ENCODE peak calls at places on chromosomes 13 and 19, in four cellular contexts. One of them, this sample, is unnamed.

GRCh38 chr13:108860418-108860817 is 231.0 kb downstream of the MYO16 start:
- DNase-seq in hypothalamus: no peak
- DNase-seq in cerebellar nuclear complex: no peak
- DNase-seq in GDM1: no peak
- DNase-seq in this sample: no peak

GRCh38 chr13:96730676-96731075 is 263.6 kb downstream of the OXGR1 start:
- DNase-seq in cerebellar nuclear complex: no peak
- DNase-seq in hypothalamus: no peak
- DNase-seq in GDM1: no peak
- DNase-seq in this sample: no peak

GRCh38 chr19:39144487-39145071 is 19.0 kb downstream of the PAK4 start:
- DNase-seq in hypothalamus: no peak
- DNase-seq in cerebellar nuclear complex: no peak
- DNase-seq in GDM1: peak; percentile 29
- DNase-seq in this sample: no peak

GRCh38 chr13:24208314-24208713 is 47.8 kb downstream of the SPATA13 start:
- DNase-seq in hypothalamus: no peak
- DNase-seq in cerebellar nuclear complex: no peak
- DNase-seq in GDM1: no peak
- DNase-seq in this sample: no peak

GRCh38 chr19:4094761-4095487 is 28.2 kb upstream of the ZBTB7A start:
- DNase-seq in GDM1: no peak
- DNase-seq in hypothalamus: no peak
- DNase-seq in cerebellar nuclear complex: no peak
- DNase-seq in this sample: no peak

GRCh38 chr13:36151591-36151990 is 20.4 kb upstream of the DCLK1 start:
- DNase-seq in GDM1: no peak
- DNase-seq in hypothalamus: no peak
- DNase-seq in cerebellar nuclear complex: no peak
- DNase-seq in this sample: no peak

GRCh38 chr13:95573226-95573625 is 20.7 kb downstream of the CLDN10 start:
- DNase-seq in hypothalamus: no peak
- DNase-seq in cerebellar nuclear complex: no peak
- DNase-seq in GDM1: no peak
- DNase-seq in this sample: no peak

GRCh38 chr19:44628793-44629192 is 14.9 kb upstream of the PVR start:
- DNase-seq in GDM1: no peak
- DNase-seq in cerebellar nuclear complex: no peak
- DNase-seq in hypothalamus: no peak
- DNase-seq in this sample: no peak

GRCh38 chr13:44103721-44104490 is 224.2 kb downstream of the LACC1 start:
- DNase-seq in hypothalamus: peak; percentile 26
- DNase-seq in GDM1: no peak
- DNase-seq in cerebellar nuclear complex: peak; percentile 14
- DNase-seq in this sample: no peak

GRCh38 chr13:32555613-32556012 is 17.0 kb upstream of the N4BP2L2 start:
- DNase-seq in hypothalamus: no peak
- DNase-seq in cerebellar nuclear complex: no peak
- DNase-seq in GDM1: no peak
- DNase-seq in this sample: no peak

GRCh38 chr19:43028866-43029265 is 2.6 kb upstream of the PSG11 start:
- DNase-seq in cerebellar nuclear complex: no peak
- DNase-seq in hypothalamus: no peak
- DNase-seq in GDM1: no peak
- DNase-seq in this sample: no peak

GRCh38 chr13:50291611-50292010 is 276.4 kb downstream of the KCNRG start:
- DNase-seq in hypothalamus: no peak
- DNase-seq in GDM1: no peak
- DNase-seq in cerebellar nuclear complex: no peak
- DNase-seq in this sample: no peak

GRCh38 chr13:38167164-38167822 is 182.4 kb upstream of the UFM1 start:
- DNase-seq in GDM1: no peak
- DNase-seq in hypothalamus: no peak
- DNase-seq in cerebellar nuclear complex: no peak
- DNase-seq in this sample: no peak

GRCh38 chr19:52191951-52192350 is 2.1 kb downstream of the PPP2R1A start:
- DNase-seq in hypothalamus: no peak
- DNase-seq in GDM1: no peak
- DNase-seq in cerebellar nuclear complex: no peak
- DNase-seq in this sample: no peak

GRCh38 chr13:40469581-40470282 is 196.7 kb downstream of the FOXO1 start:
- DNase-seq in GDM1: no peak
- DNase-seq in hypothalamus: no peak
- DNase-seq in cerebellar nuclear complex: no peak
- DNase-seq in this sample: no peak

GRCh38 chr13:18959229-18959628 is 222.4 kb downstream of the TUBA3C start:
- DNase-seq in GDM1: no peak
- DNase-seq in hypothalamus: no peak
- DNase-seq in cerebellar nuclear complex: no peak
- DNase-seq in this sample: no peak

GRCh38 chr19:41548954-41549688 is 26.8 kb upstream of the CEACAM21 start:
- DNase-seq in GDM1: peak; percentile 90
- DNase-seq in cerebellar nuclear complex: no peak
- DNase-seq in hypothalamus: no peak
- DNase-seq in this sample: no peak

GRCh38 chr13:110869805-110870706 is 44.8 kb downstream of the ANKRD10 start:
- DNase-seq in cerebellar nuclear complex: no peak
- DNase-seq in hypothalamus: peak; percentile 33
- DNase-seq in GDM1: no peak
- DNase-seq in this sample: peak; percentile 95

GRCh38 chr19:49809155-49809986 is 3.7 kb downstream of the FUZ start:
- DNase-seq in GDM1: no peak
- DNase-seq in cerebellar nuclear complex: peak; percentile 14
- DNase-seq in hypothalamus: peak; percentile 51
- DNase-seq in this sample: peak; percentile 72

GRCh38 chr13:93227280-93227905 is 786 bp downstream of the GPC6 start:
- DNase-seq in cerebellar nuclear complex: no peak
- DNase-seq in hypothalamus: peak; percentile 18
- DNase-seq in GDM1: peak; percentile 41
- DNase-seq in this sample: peak; percentile 34

GRCh38 chr13:40812724-40813445 is 23.5 kb downstream of the SLC25A15 start:
- DNase-seq in hypothalamus: no peak
- DNase-seq in GDM1: no peak
- DNase-seq in cerebellar nuclear complex: no peak
- DNase-seq in this sample: no peak

GRCh38 chr13:94886191-94886590 is 173.8 kb upstream of the SOX21 start:
- DNase-seq in cerebellar nuclear complex: no peak
- DNase-seq in hypothalamus: no peak
- DNase-seq in GDM1: no peak
- DNase-seq in this sample: no peak

GRCh38 chr13:100210966-100211710 is 122.2 kb downstream of the PCCA start:
- DNase-seq in hypothalamus: no peak
- DNase-seq in cerebellar nuclear complex: no peak
- DNase-seq in GDM1: no peak
- DNase-seq in this sample: no peak

GRCh38 chr19:40286674-40287421 is 1.7 kb upstream of the AKT2 start:
- DNase-seq in GDM1: no peak
- DNase-seq in hypothalamus: no peak
- DNase-seq in cerebellar nuclear complex: no peak
- DNase-seq in this sample: no peak

GRCh38 chr19:50514346-50515167 is 844 bp upstream of the ASPDH start:
- DNase-seq in hypothalamus: peak; percentile 81
- DNase-seq in cerebellar nuclear complex: peak; percentile 82
- DNase-seq in GDM1: no peak
- DNase-seq in this sample: no peak

GRCh38 chr13:84896128-84896527 is 903.1 kb downstream of the SLITRK6 start:
- DNase-seq in hypothalamus: peak; percentile 6
- DNase-seq in GDM1: peak; percentile 36
- DNase-seq in cerebellar nuclear complex: peak; percentile 2
- DNase-seq in this sample: no peak

GRCh38 chr13:44755872-44756271 is 179.7 kb upstream of the TSC22D1 start:
- DNase-seq in GDM1: no peak
- DNase-seq in hypothalamus: no peak
- DNase-seq in cerebellar nuclear complex: no peak
- DNase-seq in this sample: no peak

GRCh38 chr13:96898212-96898611 is 96.1 kb downstream of the OXGR1 start:
- DNase-seq in cerebellar nuclear complex: no peak
- DNase-seq in hypothalamus: no peak
- DNase-seq in GDM1: no peak
- DNase-seq in this sample: no peak

GRCh38 chr19:17725422-17726078 is 6.3 kb downstream of the MAP1S start:
- DNase-seq in hypothalamus: no peak
- DNase-seq in cerebellar nuclear complex: no peak
- DNase-seq in GDM1: no peak
- DNase-seq in this sample: no peak

GRCh38 chr19:48274938-48275337 is 5.1 kb downstream of the ZNF114 start:
- DNase-seq in cerebellar nuclear complex: no peak
- DNase-seq in GDM1: no peak
- DNase-seq in hypothalamus: no peak
- DNase-seq in this sample: no peak

GRCh38 chr19:588093-588742 is 1.5 kb upstream of the HCN2 start:
- DNase-seq in GDM1: peak; percentile 32
- DNase-seq in hypothalamus: peak; percentile 85
- DNase-seq in cerebellar nuclear complex: no peak
- DNase-seq in this sample: peak; percentile 61

GRCh38 chr13:33188093-33188882 is 97.3 kb downstream of the STARD13 start:
- DNase-seq in cerebellar nuclear complex: no peak
- DNase-seq in GDM1: no peak
- DNase-seq in hypothalamus: no peak
- DNase-seq in this sample: no peak

GRCh38 chr13:59468396-59468795 is 695.3 kb downstream of the DIAPH3 start:
- DNase-seq in GDM1: no peak
- DNase-seq in hypothalamus: no peak
- DNase-seq in cerebellar nuclear complex: no peak
- DNase-seq in this sample: no peak

GRCh38 chr19:51439021-51439465 is 19.2 kb downstream of the SIGLEC8 start:
- DNase-seq in hypothalamus: no peak
- DNase-seq in GDM1: peak; percentile 52
- DNase-seq in cerebellar nuclear complex: no peak
- DNase-seq in this sample: no peak

GRCh38 chr19:48190288-48191284 is 20.1 kb downstream of the ZSWIM9 start:
- DNase-seq in cerebellar nuclear complex: peak; percentile 51
- DNase-seq in GDM1: no peak
- DNase-seq in hypothalamus: no peak
- DNase-seq in this sample: no peak

GRCh38 chr19:55018216-55018615 is 19.8 kb downstream of the GP6 start:
- DNase-seq in cerebellar nuclear complex: no peak
- DNase-seq in hypothalamus: no peak
- DNase-seq in GDM1: no peak
- DNase-seq in this sample: no peak

GRCh38 chr19:14381689-14382474 is 638 bp downstream of the ADGRE5 start:
- DNase-seq in GDM1: no peak
- DNase-seq in hypothalamus: no peak
- DNase-seq in cerebellar nuclear complex: no peak
- DNase-seq in this sample: peak; percentile 44

GRCh38 chr13:93248627-93249047 is 22.0 kb downstream of the GPC6 start:
- DNase-seq in hypothalamus: no peak
- DNase-seq in GDM1: no peak
- DNase-seq in cerebellar nuclear complex: no peak
- DNase-seq in this sample: no peak

GRCh38 chr19:50556236-50557008 is 11.8 kb downstream of the LRRC4B start:
- DNase-seq in GDM1: peak; percentile 58
- DNase-seq in hypothalamus: peak; percentile 74
- DNase-seq in cerebellar nuclear complex: peak; percentile 32
- DNase-seq in this sample: peak; percentile 74

GRCh38 chr19:19613456-19613855 is 5.0 kb downstream of the PBX4 start:
- DNase-seq in cerebellar nuclear complex: no peak
- DNase-seq in hypothalamus: no peak
- DNase-seq in GDM1: no peak
- DNase-seq in this sample: no peak